ENCODE peak calls at places on chromosomes 11 and 22, in four cellular contexts. J, D, M and A are unnamed samples.

GRCh38 chr11:72229336-72229924 is 4.9 kb downstream of the INPPL1 start:
- DNase-seq in J (no peak), D (no peak), M (no peak), A (no peak)

GRCh38 chr22:25053153-25053805 is 100.8 kb downstream of the KIAA1671 start:
- DNase-seq in J (no peak), D (no peak), M (no peak), A (no peak)

GRCh38 chr11:73182824-73183321 is 35.2 kb upstream of the P2RY2 start:
- DNase-seq in J (no peak), D (no peak), M (no peak), A (no peak)

GRCh38 chr11:106482920-106483761 is 405.7 kb downstream of the AASDHPPT start:
- DNase-seq in J (no peak), D (no peak), M (no peak), A (peak; percentile 89)

GRCh38 chr11:42571486-42572230 is 740.1 kb upstream of the API5 start:
- DNase-seq in J (no peak), D (no peak), M (no peak), A (no peak)

GRCh38 chr11:21988477-21988876 is 204.4 kb upstream of the ANO5 start:
- DNase-seq in J (no peak), D (peak; percentile 13), M (no peak), A (peak; percentile 90)

GRCh38 chr11:94002226-94002625 is 18.9 kb upstream of the HEPHL1 start:
- DNase-seq in J (no peak), D (no peak), M (no peak), A (no peak)

GRCh38 chr22:19448076-19448607 is 631 bp upstream of the C22orf39 start:
- DNase-seq in J (peak; percentile 24), D (peak; percentile 63), M (peak; percentile 85), A (peak; percentile 88)

GRCh38 chr11:12411806-12412727 is 34.7 kb downstream of the PARVA start:
- DNase-seq in J (peak; percentile 82), D (peak; percentile 52), M (peak; percentile 63), A (peak; percentile 78)

GRCh38 chr11:92391866-92392265 is 167.2 kb downstream of the FAT3 start:
- DNase-seq in J (no peak), D (no peak), M (no peak), A (no peak)

GRCh38 chr11:126162286-126163030 is 49.0 kb downstream of the RPUSD4 start:
- DNase-seq in J (no peak), D (no peak), M (no peak), A (peak; percentile 29)

GRCh38 chr11:44766112-44766971 is 39.6 kb downstream of the TSPAN18 start:
- DNase-seq in J (no peak), D (no peak), M (no peak), A (peak; percentile 95)

GRCh38 chr22:24305260-24305692 is 34.6 kb downstream of the SPECC1L start:
- DNase-seq in J (no peak), D (no peak), M (no peak), A (no peak)

GRCh38 chr22:23520875-23521441 is 59.1 kb downstream of the IGLL1 start:
- DNase-seq in J (no peak), D (peak; percentile 48), M (no peak), A (peak; percentile 55)

GRCh38 chr11:64735860-64736259 is 8.1 kb downstream of the RASGRP2 start:
- DNase-seq in J (no peak), D (no peak), M (no peak), A (no peak)

GRCh38 chr22:20008221-20008995 is 8.2 kb downstream of the ARVCF start:
- DNase-seq in J (no peak), D (no peak), M (no peak), A (no peak)

GRCh38 chr11:76054330-76054729 is 152.0 kb downstream of the WNT11 start:
- DNase-seq in J (no peak), D (no peak), M (no peak), A (no peak)

GRCh38 chr22:35619336-35620094 is 2.4 kb upstream of the MB start:
- DNase-seq in J (no peak), D (no peak), M (no peak), A (no peak)

GRCh38 chr11:65298655-65299179 is 15.9 kb upstream of the CDC42EP2 start:
- DNase-seq in J (no peak), D (no peak), M (no peak), A (peak; percentile 31)

GRCh38 chr22:39311592-39312400 is 7.6 kb downstream of the RPL3 start:
- DNase-seq in J (no peak), D (no peak), M (no peak), A (peak; percentile 37)

GRCh38 chr22:21941921-21942320 is 10.7 kb downstream of the PPM1F start:
- DNase-seq in J (no peak), D (no peak), M (no peak), A (no peak)

GRCh38 chr11:126115253-126115540 is 52.5 kb upstream of the CDON start:
- DNase-seq in J (no peak), D (peak; percentile 98), M (peak; percentile 65), A (peak; percentile 87)

GRCh38 chr22:19986410-19987341 is 29.9 kb downstream of the ARVCF start:
- DNase-seq in J (peak; percentile 84), D (peak; percentile 62), M (peak; percentile 72), A (peak; percentile 78)

GRCh38 chr11:117597083-117597482 is 199.9 kb downstream of the DSCAML1 start:
- DNase-seq in J (peak; percentile 74), D (no peak), M (no peak), A (peak; percentile 21)

GRCh38 chr11:130945945-130946344 is 29.7 kb upstream of the SNX19 start:
- DNase-seq in J (no peak), D (no peak), M (no peak), A (no peak)

GRCh38 chr11:10927533-10927932 is 69.7 kb upstream of the ZBED5 start:
- DNase-seq in J (no peak), D (no peak), M (no peak), A (no peak)

GRCh38 chr22:28345304-28345703 is 334.3 kb downstream of the TTC28 start:
- DNase-seq in J (no peak), D (no peak), M (no peak), A (no peak)

GRCh38 chr11:46642627-46643335 is 25.4 kb downstream of the ATG13 start:
- DNase-seq in J (no peak), D (no peak), M (no peak), A (peak; percentile 36)

GRCh38 chr11:110161061-110161460 is 67.9 kb downstream of the ZC3H12C start:
- DNase-seq in J (no peak), D (no peak), M (no peak), A (no peak)

GRCh38 chr11:123055132-123055924 is 6.6 kb downstream of the HSPA8 start:
- DNase-seq in J (no peak), D (no peak), M (no peak), A (no peak)

GRCh38 chr11:15379483-15379882 is 264.8 kb downstream of the INSC start:
- DNase-seq in J (no peak), D (no peak), M (no peak), A (no peak)

GRCh38 chr11:134158023-134158422 is 65.7 kb downstream of the NCAPD3 start:
- DNase-seq in J (no peak), D (no peak), M (no peak), A (no peak)

GRCh38 chr22:35470903-35471321 is 69.7 kb upstream of the RASD2 start:
- DNase-seq in J (no peak), D (no peak), M (no peak), A (no peak)

GRCh38 chr22:39994566-39995345 is at the start of gene FAM83F:
- DNase-seq in J (peak; percentile 37), D (peak; percentile 19), M (no peak), A (no peak)

GRCh38 chr22:31876156-31877035 is 67.9 kb upstream of the YWHAH start:
- DNase-seq in J (no peak), D (no peak), M (no peak), A (no peak)

GRCh38 chr11:9179141-9179540 is 86.0 kb downstream of the DENND5A start:
- DNase-seq in J (no peak), D (no peak), M (no peak), A (no peak)

GRCh38 chr11:64441127-64441526 is 82.2 kb downstream of the RPS6KA4 start:
- DNase-seq in J (no peak), D (no peak), M (no peak), A (no peak)